ENCODE peak calls at places on chromosomes 6 and 20, in four cellular contexts. W, T, K and J are unnamed samples.

GRCh38 chr6:31087494-31088089 is 24.8 kb downstream of the C6orf15 start:
- DNase-seq in W (peak), K (peak), T (peak), J (peak)

GRCh38 chr6:135321012-135321621 is 140.0 kb downstream of the MYB start:
- DNase-seq in W (no peak), K (no peak), T (no peak), J (no peak)

GRCh38 chr20:50014570-50015562 is 32.1 kb downstream of the SNAI1 start:
- DNase-seq in T (no peak), K (no peak), W (no peak), J (no peak)

GRCh38 chr20:6595704-6596103 is 171.8 kb upstream of the BMP2 start:
- DNase-seq in K (no peak), W (no peak), T (no peak), J (peak)

GRCh38 chr6:47936820-47937219 is 155.0 kb downstream of the OPN5 start:
- DNase-seq in T (no peak), W (no peak), K (no peak), J (no peak)

GRCh38 chr20:21571841-21572690 is 58.2 kb upstream of the NKX2-2 start:
- DNase-seq in T (peak), K (peak), W (no peak), J (peak)

GRCh38 chr6:144617231-144618199 is 332.4 kb downstream of the UTRN start:
- DNase-seq in K (no peak), W (no peak), T (no peak), J (no peak)

GRCh38 chr6:138824482-138825134 is 28.7 kb downstream of the ECT2L start:
- DNase-seq in K (no peak), T (no peak), W (no peak), J (no peak)

GRCh38 chr6:87718662-87719433 is 16.8 kb upstream of the AKIRIN2 start:
- DNase-seq in K (no peak), T (no peak), W (no peak), J (no peak)

GRCh38 chr6:85008311-85009015 is 244.1 kb upstream of the TBX18 start:
- DNase-seq in W (no peak), K (no peak), T (no peak), J (no peak)

GRCh38 chr20:61978491-61978890 is 87.2 kb downstream of the TAF4 start:
- DNase-seq in W (no peak), K (no peak), T (no peak), J (no peak)

GRCh38 chr20:31721408-31722332 is 998 bp downstream of the BCL2L1 start:
- DNase-seq in W (no peak), T (peak), K (peak), J (no peak)

GRCh38 chr6:165616116-165616515 is 46.9 kb downstream of the PDE10A start:
- DNase-seq in T (no peak), W (no peak), K (no peak), J (no peak)

GRCh38 chr20:40646321-40647212 is 42.5 kb downstream of the MAFB start:
- DNase-seq in T (peak), K (no peak), W (no peak), J (peak)

GRCh38 chr6:82017316-82017715 is 230.2 kb downstream of the IBTK start:
- DNase-seq in K (no peak), T (no peak), W (no peak), J (peak)

GRCh38 chr20:34989118-34989517 is 33.5 kb downstream of the MYH7B start:
- DNase-seq in T (no peak), W (no peak), K (no peak), J (no peak)

GRCh38 chr20:16929756-16930155 is 181.6 kb downstream of the OTOR start:
- DNase-seq in T (no peak), W (no peak), K (no peak), J (no peak)

GRCh38 chr6:1604347-1604990 is 5.2 kb upstream of the FOXC1 start:
- DNase-seq in W (peak), T (peak), K (peak), J (peak)

GRCh38 chr6:158411998-158412397 is 99.7 kb downstream of the TULP4 start:
- DNase-seq in T (no peak), W (no peak), K (no peak), J (no peak)

GRCh38 chr6:169800116-169800667 is 48.8 kb downstream of the ERMARD start:
- DNase-seq in K (no peak), W (no peak), T (no peak), J (no peak)

GRCh38 chr20:51542033-51542893 is at the start of gene NFATC2:
- DNase-seq in T (no peak), W (no peak), K (peak), J (peak)

GRCh38 chr20:611843-612185 is 1.7 kb upstream of the TCF15 start:
- DNase-seq in K (no peak), W (no peak), T (no peak), J (peak)

GRCh38 chr6:158817298-158818007 is 1.7 kb downstream of the EZR start:
- DNase-seq in W (no peak), K (no peak), T (no peak), J (peak)

GRCh38 chr20:54026300-54027064 is 43.9 kb downstream of the BCAS1 start:
- DNase-seq in K (no peak), T (no peak), W (no peak), J (no peak)

GRCh38 chr6:99467509-99468106 is 42.5 kb upstream of the PNISR start:
- DNase-seq in K (no peak), T (peak), W (no peak), J (peak)

GRCh38 chr20:1322511-1323245 is 6.3 kb downstream of the SDCBP2 start:
- DNase-seq in W (no peak), T (no peak), K (no peak), J (no peak)

GRCh38 chr6:149190228-149190831 is 127.2 kb upstream of the TAB2 start:
- DNase-seq in K (no peak), W (peak), T (no peak), J (peak)

GRCh38 chr6:169233181-169233580 is 20.5 kb downstream of the THBS2 start:
- DNase-seq in T (no peak), K (no peak), W (no peak), J (no peak)

GRCh38 chr6:158283304-158284005 is 28.8 kb upstream of the TULP4 start:
- DNase-seq in K (no peak), W (no peak), T (no peak), J (peak)

GRCh38 chr6:8059129-8059528 is 5.1 kb downstream of the BLOC1S5 start:
- DNase-seq in K (no peak), T (peak), W (no peak), J (no peak)

GRCh38 chr6:169702640-169703246 is 817 bp downstream of the C6orf120 start:
- DNase-seq in K (no peak), W (peak), T (peak), J (peak)

GRCh38 chr20:35833271-35833670 is 61.5 kb downstream of the PHF20 start:
- DNase-seq in W (no peak), K (no peak), T (no peak), J (no peak)

GRCh38 chr6:2118136-2118535 is 127.3 kb downstream of the GMDS start:
- DNase-seq in T (no peak), K (no peak), W (no peak), J (no peak)

GRCh38 chr6:67102743-67103142 is 1395.7 kb upstream of the EYS start:
- DNase-seq in W (no peak), T (no peak), K (no peak), J (no peak)

GRCh38 chr6:132122871-132123270 is 171.7 kb upstream of the CCN2 start:
- DNase-seq in W (no peak), T (peak), K (no peak), J (no peak)

GRCh38 chr6:53216301-53216700 is 67.7 kb upstream of the GCM1 start:
- DNase-seq in W (no peak), T (no peak), K (no peak), J (no peak)

GRCh38 chr6:87875781-87876180 is 171.9 kb upstream of the SPACA1 start:
- DNase-seq in W (no peak), T (no peak), K (no peak), J (no peak)

GRCh38 chr6:89927788-89928565 is 33.7 kb downstream of the GJA10 start:
- DNase-seq in K (no peak), T (no peak), W (no peak), J (peak)

GRCh38 chr20:41392871-41393704 is 26.5 kb upstream of the EMILIN3 start:
- DNase-seq in W (no peak), T (no peak), K (peak), J (no peak)